ENCODE peak calls at places on chromosomes 1 and 21, in ten cellular contexts. F is GM23338, W is stomach, N is Panc1, H is K562, M is HCT116, K is transverse colon, T is SK-N-SH, O is endothelial cell of umbilical vein, C is sigmoid colon. B is an unnamed sample.
A peak's percentile ranks its signal among the peaks of the same experiment; 100 is the strongest.

GRCh38 chr1:154729031-154729442 is 121.1 kb upstream of the ADAR start:
- DNase-seq in F (no peak), N (no peak), O (peak; percentile 80), H (no peak), K (no peak), C (peak; percentile 79), M (no peak), T (no peak), W (no peak), B (no peak)

GRCh38 chr1:95043141-95043980 is 29.4 kb downstream of the ALG14 start:
- DNase-seq in T (peak; percentile 70), M (peak; percentile 73), K (peak; percentile 87), C (peak; percentile 93), H (peak; percentile 77), W (peak; percentile 89), F (peak; percentile 95), O (peak; percentile 87), N (peak; percentile 60), B (peak; percentile 82)

GRCh38 chr1:43440358-43440757 is 13.4 kb downstream of the HYI start:
- DNase-seq in T (no peak), M (no peak), O (no peak), W (peak; percentile 13), F (no peak), N (no peak), C (no peak), H (no peak), K (peak; percentile 5), B (no peak)

GRCh38 chr21:39660596-39660995 is 47.9 kb downstream of the B3GALT5 start:
- DNase-seq in O (peak; percentile 43), M (no peak), C (peak; percentile 84), T (no peak), F (no peak), N (no peak), H (no peak), W (no peak), K (peak; percentile 66), B (no peak)

GRCh38 chr1:157095551-157095950 is 4.1 kb downstream of the ETV3L start:
- DNase-seq in C (peak; percentile 18), H (no peak), T (peak; percentile 10), M (no peak), F (no peak), N (no peak), K (no peak), W (no peak), O (no peak), B (no peak)

GRCh38 chr1:83705091-83705490 is 293.8 kb downstream of the TTLL7 start:
- DNase-seq in O (no peak), W (no peak), H (no peak), C (no peak), K (no peak), M (no peak), F (no peak), T (no peak), N (no peak), B (no peak)

GRCh38 chr1:243763806-243764205 is 86.2 kb downstream of the AKT3 start:
- DNase-seq in F (no peak), W (no peak), O (no peak), M (no peak), C (no peak), H (no peak), K (no peak), T (no peak), N (no peak), B (no peak)

GRCh38 chr1:54645806-54646676 is 4.5 kb downstream of the MROH7 start:
- DNase-seq in C (peak; percentile 76), N (no peak), W (no peak), K (peak; percentile 33), M (no peak), F (no peak), T (no peak), H (no peak), O (no peak), B (no peak)

GRCh38 chr1:107529511-107530149 is 388.8 kb downstream of the NTNG1 start:
- DNase-seq in N (peak; percentile 35), T (peak; percentile 67), F (peak; percentile 75), O (peak; percentile 26), M (no peak), H (peak; percentile 57), K (peak; percentile 19), C (no peak), W (no peak), B (peak; percentile 30)

GRCh38 chr1:76572229-76572628 is 295.1 kb upstream of the ST6GALNAC5 start:
- DNase-seq in W (no peak), N (no peak), M (no peak), T (no peak), F (no peak), O (no peak), K (no peak), C (no peak), H (no peak), B (no peak)

GRCh38 chr1:37764888-37765441 is at the start of gene EPHA10:
- DNase-seq in N (no peak), C (no peak), O (no peak), M (no peak), H (no peak), F (peak; percentile 96), W (no peak), K (no peak), T (peak; percentile 97), B (no peak)

GRCh38 chr1:186374313-186375151 is 521 bp downstream of the TPR start:
- DNase-seq in T (peak; percentile 31), H (peak; percentile 80), K (peak; percentile 34), C (no peak), W (peak; percentile 33), M (peak; percentile 40), N (no peak), F (peak; percentile 57), O (peak; percentile 63), B (no peak)

GRCh38 chr1:10710489-10710888 is 86.0 kb downstream of the CASZ1 start:
- DNase-seq in H (no peak), C (no peak), T (no peak), F (no peak), O (no peak), W (no peak), K (no peak), M (no peak), N (no peak), B (no peak)

DNA sequence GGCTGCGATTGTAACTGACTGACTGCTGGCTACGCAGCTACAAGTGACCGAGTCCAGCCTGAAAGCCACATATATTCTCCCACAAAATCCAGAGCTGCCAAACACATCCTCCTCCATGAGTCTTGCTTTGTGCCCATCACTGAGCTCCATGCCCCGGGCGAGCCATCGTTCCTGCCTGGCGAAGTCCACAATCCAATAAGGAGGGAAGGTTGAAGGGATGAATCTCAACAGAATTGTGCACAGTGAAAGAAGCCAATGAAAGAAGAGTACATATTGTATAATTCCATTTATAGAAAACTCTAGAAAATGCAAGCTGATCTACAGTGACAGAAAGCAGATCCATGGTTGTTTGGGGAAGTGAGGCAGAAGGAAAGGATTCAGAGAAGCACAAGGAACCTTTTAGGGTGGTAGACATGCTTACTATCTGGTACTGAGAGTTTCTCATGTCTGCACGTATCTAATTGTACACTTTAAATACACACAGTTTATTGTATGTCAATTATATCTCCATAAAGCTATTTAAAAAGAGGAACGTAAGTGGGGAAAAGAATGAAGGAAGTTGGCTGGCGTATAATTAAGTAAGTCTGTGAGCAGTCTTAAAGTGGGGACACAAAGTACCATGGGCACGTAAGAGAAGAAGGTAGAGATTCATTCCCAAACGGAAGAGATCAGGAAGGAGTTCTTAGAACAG is 115.9 kb upstream of the JUN start:
- DNase-seq in F (no peak), N (no peak), K (no peak), M (no peak), T (no peak), W (no peak), O (no peak), H (no peak), C (no peak), B (no peak)
- TF ChIP-seq POLR2AphosphoS5 in F (no peak), N (no peak), K (peak; percentile 69), M (no peak), T (no peak), W (no peak), O (no peak), H (no peak), C (peak; percentile 85), B (no peak)

DNA sequence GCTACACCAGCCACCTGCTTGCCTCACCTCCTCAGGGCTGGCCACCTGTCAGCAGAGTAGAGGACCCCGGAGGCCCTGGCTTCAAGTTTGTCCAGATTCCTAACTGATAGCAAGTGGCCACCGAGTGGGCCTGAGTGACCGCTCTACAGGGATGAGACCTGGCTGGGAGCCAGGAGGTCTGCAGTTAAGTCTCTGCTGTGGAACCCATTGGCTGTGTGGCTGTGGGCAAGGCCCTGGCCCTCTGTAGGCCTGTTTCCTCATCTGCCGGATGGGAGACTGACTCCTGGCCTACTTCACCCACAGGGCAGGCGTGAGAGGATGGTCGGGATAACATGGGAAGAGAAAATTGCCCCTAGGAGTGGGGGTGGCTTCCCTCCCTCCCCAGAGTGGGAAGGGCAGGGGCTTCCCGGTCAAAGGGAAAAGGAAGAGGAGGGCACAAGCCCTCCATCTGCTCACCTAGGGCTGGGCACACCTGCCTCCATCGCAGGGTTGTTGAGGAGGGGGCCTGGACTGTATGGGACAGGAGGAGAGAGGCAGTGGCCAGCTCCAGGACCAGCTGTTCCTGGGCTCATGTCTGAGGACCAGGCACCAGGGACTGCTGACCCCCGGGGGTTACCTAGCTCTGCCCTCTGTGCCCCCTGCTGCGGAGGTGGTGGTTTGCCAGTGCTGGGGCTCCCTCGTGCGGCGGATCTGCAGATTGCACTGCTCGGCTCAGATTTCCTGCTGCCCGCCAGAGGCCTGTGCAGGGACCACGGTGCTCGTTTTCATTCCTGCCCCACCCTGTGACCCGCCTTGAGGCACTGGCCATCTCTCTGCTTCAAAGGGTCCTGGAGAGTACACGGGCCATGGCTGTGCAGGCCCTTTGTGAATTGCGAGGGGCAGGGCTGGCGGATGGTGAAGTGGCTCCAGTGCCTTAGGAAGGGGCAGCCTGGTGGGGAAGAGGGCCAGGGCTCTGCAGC is 9.1 kb upstream of the MTFR1L start:
- DNase-seq in O (peak; percentile 44), H (peak; percentile 87), W (peak; percentile 79), M (no peak), T (peak; percentile 90), C (peak; percentile 82), K (peak; percentile 79), N (peak; percentile 42), F (peak; percentile 90), B (peak; percentile 73)
- TF ChIP-seq CTCF in O (peak; percentile 95), H (peak; percentile 97), W (peak; percentile 86), M (peak; percentile 91), T (peak; percentile 90), C (peak; percentile 83), K (peak; percentile 92), N (peak; percentile 97), F (peak; percentile 87), B (peak; percentile 95)

GRCh38 chr1:31905093-31905509 is 33.1 kb downstream of the PTP4A2 start:
- DNase-seq in C (no peak), F (no peak), O (no peak), K (no peak), T (no peak), M (no peak), N (no peak), W (no peak), H (no peak), B (no peak)
- TF ChIP-seq POLR2AphosphoS5 in C (no peak), F (no peak), O (no peak), K (no peak), T (no peak), M (peak; percentile 54), N (peak; percentile 43), W (no peak), H (peak; percentile 13), B (no peak)

DNA sequence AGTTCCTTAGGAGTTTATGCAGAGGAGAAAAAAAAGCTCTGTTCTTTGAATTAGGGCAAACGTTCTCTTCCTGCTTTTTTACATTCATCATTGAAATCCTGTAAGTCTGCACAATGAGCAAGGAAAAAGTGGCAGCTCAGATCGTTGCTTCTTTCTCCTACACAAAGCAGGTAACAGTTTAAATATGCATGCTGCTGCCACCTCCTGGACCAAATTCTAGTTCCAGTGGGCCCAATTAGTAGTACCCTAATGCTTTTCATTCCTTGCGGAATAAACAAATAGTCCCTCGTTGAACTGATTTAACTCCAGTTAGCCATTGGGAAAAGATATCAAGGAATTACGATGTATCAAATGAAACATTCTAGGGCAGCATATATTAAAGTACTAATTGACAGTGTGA is 20.1 kb downstream of the YTHDF2 start:
- DNase-seq in C (no peak), T (no peak), M (no peak), O (peak; percentile 28), H (no peak), K (no peak), W (no peak), N (no peak), F (peak; percentile 70), B (no peak)
- TF ChIP-seq CTCF in C (no peak), T (peak; percentile 26), M (peak; percentile 32), O (no peak), H (peak; percentile 36), K (no peak), W (no peak), N (no peak), F (peak; percentile 49), B (no peak)

B was measured in breast epithelium.